ENCODE peak calls at places on chromosomes 3 and 15, in ten cellular contexts. G is body of pancreas; I is RWPE1; Y is thoracic aorta; N is adrenal gland; V is activated CD8-positive, alpha-beta T cell treated with anti-CD3 and anti-CD28 coated beads for 36 hours; L is sigmoid colon; A is heart left ventricle; B is transverse colon; R is tibial artery. S is an unnamed sample.

GRCh38 chr3:47443611-47443995 is 32.1 kb downstream of the SCAP start:
- DNase-seq in I (peak), R (no peak), V (no peak), G (peak), N (no peak), B (peak), L (no peak), Y (no peak), A (no peak), S (peak)

GRCh38 chr3:139264375-139264774 is 79.4 kb upstream of the MRPS22 start:
- DNase-seq in G (no peak), A (no peak), L (no peak), R (no peak), B (no peak), I (no peak), V (no peak), Y (no peak), N (peak), S (peak)

GRCh38 chr15:65332662-65333440 is 28.4 kb downstream of the RNU5B-1 start:
- DNase-seq in N (no peak), Y (no peak), I (no peak), L (no peak), A (no peak), R (no peak), B (no peak), G (no peak), V (no peak), S (no peak)

GRCh38 chr3:101102678-101103296 is 109.6 kb upstream of the ABI3BP start:
- DNase-seq in L (no peak), N (no peak), V (no peak), A (no peak), I (no peak), R (no peak), G (no peak), B (no peak), Y (no peak), S (no peak)

GRCh38 chr3:184778426-184779332 is 33.3 kb upstream of the VPS8 start:
- DNase-seq in V (no peak), Y (no peak), N (no peak), B (no peak), G (no peak), L (no peak), A (no peak), R (peak), I (no peak), S (no peak)

GRCh38 chr15:60009124-60009523 is 5.0 kb downstream of the FOXB1 start:
- DNase-seq in N (no peak), I (no peak), A (no peak), Y (no peak), B (no peak), L (no peak), R (no peak), G (no peak), V (no peak), S (no peak)

GRCh38 chr3:14203521-14204079 is 25.0 kb downstream of the LSM3 start:
- DNase-seq in I (peak), Y (no peak), G (peak), L (peak), B (peak), V (peak), R (peak), N (peak), A (peak), S (peak)

GRCh38 chr3:33581666-33582065 is 136.4 kb downstream of the CLASP2 start:
- DNase-seq in I (no peak), L (no peak), N (no peak), V (no peak), R (no peak), G (no peak), A (no peak), B (no peak), Y (no peak), S (no peak)

GRCh38 chr3:52315977-52316764 is at the start of gene DNAH1:
- DNase-seq in V (no peak), N (no peak), Y (no peak), G (no peak), A (no peak), B (no peak), R (no peak), L (no peak), I (no peak), S (no peak)

GRCh38 chr3:107976204-107976775 is 114.5 kb downstream of the CD47 start:
- DNase-seq in Y (no peak), N (no peak), V (no peak), G (no peak), L (no peak), I (no peak), A (no peak), B (no peak), R (no peak), S (no peak)

GRCh38 chr3:87422333-87422732 is 145.9 kb upstream of the POU1F1 start:
- DNase-seq in V (no peak), A (no peak), Y (no peak), I (no peak), G (no peak), N (no peak), B (no peak), R (no peak), L (no peak), S (no peak)

GRCh38 chr3:155805204-155805801 is 775 bp downstream of the C3orf33 start:
- DNase-seq in Y (no peak), B (peak), A (peak), N (no peak), L (peak), I (no peak), G (peak), V (no peak), R (no peak), S (no peak)

GRCh38 chr15:65326109-65326508 is 21.6 kb downstream of the RNU5B-1 start:
- DNase-seq in B (no peak), V (no peak), Y (no peak), G (peak), A (peak), I (no peak), N (no peak), L (peak), R (no peak), S (no peak)

GRCh38 chr3:133124511-133124910 is 86.3 kb downstream of the TMEM108 start:
- DNase-seq in Y (no peak), V (no peak), L (no peak), N (no peak), G (peak), B (no peak), A (peak), R (no peak), I (no peak), S (no peak)

GRCh38 chr3:8712045-8712870 is 21.3 kb upstream of the CAV3 start:
- DNase-seq in Y (no peak), V (no peak), A (no peak), N (no peak), L (no peak), G (no peak), R (no peak), I (peak), B (no peak), S (no peak)

GRCh38 chr3:119295816-119296484 is 1.8 kb downstream of the ARHGAP31 start:
- DNase-seq in V (no peak), B (no peak), A (no peak), L (no peak), R (no peak), I (no peak), Y (no peak), G (no peak), N (no peak), S (no peak)

GRCh38 chr3:129653019-129653418 is 46.5 kb upstream of the PLXND1 start:
- DNase-seq in R (no peak), V (no peak), L (no peak), A (no peak), G (no peak), B (no peak), N (no peak), Y (no peak), I (no peak), S (no peak)

GRCh38 chr3:140050977-140051957 is 116.3 kb downstream of the CLSTN2 start:
- DNase-seq in I (peak), R (no peak), G (peak), V (peak), B (no peak), A (no peak), N (no peak), L (no peak), Y (no peak), S (no peak)

GRCh38 chr3:175068587-175068986 is 209.5 kb downstream of the NAALADL2 start:
- DNase-seq in V (no peak), L (no peak), R (no peak), G (no peak), N (no peak), B (no peak), A (no peak), Y (no peak), I (no peak), S (no peak)

DNA sequence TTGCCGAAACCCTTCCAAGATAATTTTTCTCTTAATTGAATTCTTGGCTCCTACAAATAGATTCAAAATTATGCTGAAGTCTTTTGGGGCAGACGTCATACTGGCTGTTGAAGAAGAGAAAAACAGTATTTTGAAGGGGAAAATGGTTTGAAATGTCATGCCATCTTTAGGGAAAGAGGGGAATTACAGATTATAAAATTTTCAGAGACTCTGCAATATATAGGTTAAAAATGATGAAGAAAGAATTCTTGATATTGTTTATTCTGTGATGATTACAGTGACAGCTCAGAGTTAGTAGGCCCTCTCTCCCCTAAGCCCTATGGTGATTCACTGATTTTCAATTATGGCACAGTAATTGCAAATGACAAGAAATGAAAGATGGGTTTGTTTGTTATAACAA is 86.1 kb downstream of the CGNL1 start:
- DNase-seq in Y (no peak), L (no peak), V (no peak), B (no peak), I (peak), R (no peak), A (no peak), N (no peak), G (no peak), S (no peak)
- TF ChIP-seq CTCF in Y (peak), L (no peak), V (no peak), B (no peak), I (peak), R (no peak), A (peak), N (peak), G (no peak), S (peak)

DNA sequence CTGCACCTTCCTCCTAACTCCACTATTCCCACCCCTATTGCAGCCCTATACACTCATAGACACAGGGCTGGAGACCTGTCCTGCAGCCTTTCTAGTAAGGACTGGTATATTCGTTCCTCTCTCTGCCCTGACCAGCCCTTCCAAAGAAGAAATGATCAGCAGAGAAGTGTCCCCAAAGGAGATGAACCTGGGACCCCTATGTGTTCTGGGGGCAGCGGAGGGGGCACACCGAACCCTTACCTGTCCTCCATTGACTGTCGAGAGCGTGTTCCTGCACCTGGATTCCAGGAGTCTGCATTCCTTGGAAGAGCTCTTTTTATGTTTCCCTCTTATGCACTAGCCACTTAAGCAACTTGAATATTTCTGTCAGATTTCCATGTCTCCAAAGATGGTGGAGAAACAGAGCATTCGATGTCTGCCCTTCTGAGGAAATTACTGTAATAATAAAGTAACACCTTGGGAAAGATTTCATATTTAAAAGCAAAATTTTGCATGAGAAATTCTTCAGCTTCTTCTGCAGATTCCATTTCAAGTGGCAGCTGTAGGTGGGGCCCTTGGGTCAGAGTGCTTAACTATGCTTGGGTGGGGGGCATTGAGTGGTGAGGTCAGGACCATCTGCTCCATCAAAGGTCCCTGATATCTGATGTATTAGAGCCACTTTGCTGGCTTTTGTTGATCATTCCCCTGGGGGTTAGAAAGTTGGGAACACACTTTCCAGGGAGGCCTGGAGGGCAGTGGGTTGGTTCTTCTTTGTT is 6.3 kb downstream of the EPHB1 start:
- DNase-seq in R (no peak), L (no peak), Y (no peak), B (no peak), G (no peak), I (no peak), V (no peak), N (no peak), A (no peak), S (peak)
- TF ChIP-seq CTCF in R (no peak), L (no peak), Y (no peak), B (no peak), G (no peak), I (no peak), V (no peak), N (no peak), A (no peak), S (no peak)

DNA sequence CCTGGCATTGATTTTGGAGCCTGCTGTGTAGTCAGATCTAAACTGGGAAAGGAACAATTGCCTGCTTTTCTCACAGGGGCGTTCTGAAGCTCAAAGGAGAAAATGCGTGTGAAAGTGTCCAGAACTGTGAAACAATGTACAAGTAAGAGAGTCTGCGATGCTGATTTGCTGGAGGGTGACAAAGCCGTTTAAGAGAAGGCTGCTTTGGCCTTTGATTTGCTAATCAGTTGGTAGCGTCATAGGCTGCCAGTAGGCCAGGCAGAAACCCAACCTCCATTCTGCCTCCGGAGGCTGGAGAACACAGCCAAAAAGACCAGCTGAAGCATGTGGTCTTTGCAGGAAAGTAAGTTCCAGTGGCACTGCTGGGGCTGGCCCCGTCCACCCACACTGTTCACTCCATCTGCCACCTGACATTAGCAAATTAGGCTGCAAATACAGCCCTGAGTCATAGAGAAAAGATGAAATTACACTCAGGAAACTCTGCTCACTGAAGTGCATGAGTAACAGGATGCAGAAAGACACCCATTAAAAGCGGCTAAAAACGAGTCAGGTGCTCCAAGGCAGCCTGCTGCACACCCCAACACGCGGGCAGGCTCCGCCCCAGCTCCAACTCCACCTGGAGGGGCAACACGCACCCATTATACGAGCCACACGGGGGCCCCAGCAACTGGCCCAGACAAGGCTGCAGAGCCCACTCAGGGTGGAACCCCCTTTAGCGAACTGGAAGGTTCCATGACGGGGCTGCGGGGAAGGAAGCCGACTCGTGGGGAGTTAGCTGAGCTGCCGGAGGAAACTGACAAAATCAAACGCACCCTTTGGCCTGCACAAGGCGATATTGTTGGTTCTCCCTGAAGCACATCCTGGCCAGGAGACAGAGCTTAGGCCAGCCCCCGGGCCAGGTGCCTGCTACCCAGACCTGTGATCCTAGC is 31.6 kb downstream of the ZDHHC19 start:
- DNase-seq in Y (no peak), B (peak), V (peak), A (no peak), G (no peak), I (peak), N (no peak), L (no peak), R (no peak), S (no peak)
- TF ChIP-seq CTCF in Y (no peak), B (no peak), V (no peak), A (no peak), G (no peak), I (no peak), N (no peak), L (no peak), R (no peak), S (no peak)

DNA sequence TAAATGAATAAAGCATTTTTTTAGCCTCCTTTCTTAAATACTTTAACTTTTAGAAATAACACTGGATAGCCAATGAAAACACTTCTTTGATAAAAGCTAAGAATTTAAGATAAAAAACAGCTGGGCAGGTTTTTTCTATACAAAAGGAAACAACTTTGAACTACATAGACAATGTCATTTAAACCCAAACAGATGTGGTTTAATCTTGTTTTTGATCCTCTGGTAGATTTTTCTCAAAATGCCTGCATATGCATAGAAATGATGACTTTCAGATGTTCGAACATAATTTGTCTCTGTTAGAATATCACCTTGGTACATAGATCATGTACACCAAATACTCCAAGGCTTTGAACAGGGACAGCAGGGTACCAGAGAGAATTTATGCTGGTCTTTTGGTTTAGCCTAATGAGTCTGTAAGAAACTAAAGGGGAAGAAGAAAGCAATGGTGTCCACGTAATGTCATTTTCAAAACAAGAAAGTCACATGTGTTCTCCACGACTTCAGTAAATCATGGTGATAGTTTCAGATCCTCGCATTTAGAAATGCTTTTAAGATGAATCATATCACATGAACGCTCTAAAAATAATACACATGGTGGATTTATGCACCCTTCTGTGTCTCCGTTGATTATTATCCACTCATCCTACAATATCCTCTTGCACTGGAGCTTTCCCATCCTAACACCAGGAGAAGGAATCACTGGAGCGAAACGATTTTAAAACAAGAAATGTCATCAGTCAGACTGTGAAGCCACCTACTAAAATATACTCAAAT is 160.1 kb upstream of the PDZRN3 start:
- DNase-seq in G (no peak), L (no peak), V (no peak), Y (no peak), B (no peak), N (no peak), I (no peak), R (no peak), A (no peak), S (no peak)
- TF ChIP-seq CTCF in G (no peak), L (no peak), V (no peak), Y (no peak), B (no peak), N (no peak), I (no peak), R (no peak), A (no peak), S (no peak)

GRCh38 chr3:191985691-191986090 is 524.7 kb downstream of the PYDC2 start:
- DNase-seq in Y (no peak), V (no peak), R (no peak), B (no peak), N (no peak), L (no peak), A (no peak), I (no peak), G (no peak), S (no peak)
- TF ChIP-seq CTCF in Y (no peak), V (no peak), R (no peak), B (no peak), N (no peak), L (no peak), A (no peak), I (no peak), G (no peak), S (no peak)